ENCODE peak calls at places on chromosomes 11 and 22, in eight cellular contexts. K, V, Q, P, X, C, I and A are unnamed samples.

GRCh38 chr11:9990221-9990973 is 303.6 kb downstream of the SBF2 start:
- DNase-seq in V (no peak), K (no peak), C (peak), X (no peak), I (peak), Q (no peak), P (peak), A (no peak)

GRCh38 chr11:76251576-76251975 is 45.3 kb upstream of the WNT11 start:
- DNase-seq in K (no peak), X (peak), V (no peak), I (no peak), C (no peak), Q (no peak), P (no peak), A (no peak)

GRCh38 chr11:62498492-62499286 is 47.9 kb downstream of the AHNAK start:
- DNase-seq in C (no peak), K (no peak), P (no peak), Q (no peak), V (no peak), I (peak), X (no peak), A (no peak)

GRCh38 chr11:94868468-94868867 is 100.3 kb downstream of the AMOTL1 start:
- DNase-seq in P (no peak), V (no peak), K (no peak), X (no peak), Q (no peak), I (no peak), C (no peak), A (no peak)

GRCh38 chr11:945986-946385 is 20.3 kb downstream of the AP2A2 start:
- DNase-seq in P (peak), V (no peak), X (no peak), I (peak), Q (no peak), C (no peak), K (no peak), A (no peak)

GRCh38 chr11:65927904-65928397 is 8.7 kb downstream of the DRAP1 start:
- DNase-seq in C (no peak), P (no peak), I (no peak), Q (no peak), V (no peak), K (peak), X (peak), A (no peak)

GRCh38 chr22:19070397-19071169 is 51.6 kb downstream of the DGCR2 start:
- DNase-seq in Q (no peak), P (no peak), I (no peak), V (peak), C (no peak), K (no peak), X (no peak), A (no peak)

GRCh38 chr11:14454861-14455632 is 44.6 kb downstream of the COPB1 start:
- DNase-seq in X (no peak), K (peak), C (peak), V (no peak), I (peak), P (peak), Q (no peak), A (no peak)

GRCh38 chr11:10118830-10119229 is 175.2 kb downstream of the SBF2 start:
- DNase-seq in V (no peak), C (no peak), X (no peak), P (no peak), K (no peak), Q (no peak), I (no peak), A (no peak)

GRCh38 chr11:83191491-83191890 is 2.0 kb upstream of the ANKRD42 start:
- DNase-seq in X (no peak), K (no peak), C (no peak), I (no peak), P (no peak), V (no peak), Q (no peak), A (no peak)

GRCh38 chr11:14094481-14095037 is 132.0 kb downstream of the SPON1 start:
- DNase-seq in C (no peak), V (no peak), Q (no peak), I (no peak), K (no peak), P (no peak), X (no peak), A (no peak)

GRCh38 chr11:64250875-64251721 is at the start of gene PLCB3:
- DNase-seq in K (peak), Q (no peak), C (no peak), X (peak), I (no peak), V (no peak), P (no peak), A (no peak)

GRCh38 chr11:57425565-57426438 is 1.1 kb downstream of the SLC43A3 start:
- DNase-seq in X (peak), C (peak), Q (peak), K (no peak), V (peak), I (no peak), P (no peak), A (peak)

GRCh38 chr11:58656348-58656747 is 33.9 kb downstream of the CNTF start:
- DNase-seq in V (no peak), C (no peak), K (no peak), I (no peak), Q (no peak), X (no peak), P (no peak), A (no peak)

GRCh38 chr11:126391286-126391954 is 35.9 kb downstream of the ST3GAL4 start:
- DNase-seq in I (no peak), Q (no peak), X (no peak), V (no peak), C (no peak), P (no peak), K (no peak), A (no peak)

GRCh38 chr11:124812876-124813275 is 12.7 kb upstream of the MSANTD2 start:
- DNase-seq in Q (no peak), P (no peak), X (no peak), C (no peak), V (no peak), K (no peak), I (no peak), A (no peak)

GRCh38 chr11:125512106-125512505 is 16.0 kb upstream of the FEZ1 start:
- DNase-seq in I (no peak), Q (no peak), X (no peak), K (no peak), C (no peak), V (no peak), P (no peak), A (no peak)

GRCh38 chr11:45722144-45722543 is 56.7 kb upstream of the CHST1 start:
- DNase-seq in I (no peak), Q (no peak), V (no peak), X (no peak), C (no peak), P (peak), K (peak), A (no peak)

GRCh38 chr11:88411265-88411664 is 73.7 kb upstream of the CTSC start:
- DNase-seq in C (peak), P (no peak), K (no peak), V (no peak), I (no peak), Q (no peak), X (no peak), A (no peak)

GRCh38 chr11:66081505-66081904 is 11.4 kb downstream of the PACS1 start:
- DNase-seq in C (no peak), Q (peak), X (peak), I (no peak), P (no peak), K (peak), V (peak), A (no peak)

GRCh38 chr11:98047647-98048046 is 973.1 kb upstream of the CNTN5 start:
- DNase-seq in K (no peak), P (no peak), V (no peak), Q (no peak), I (no peak), X (no peak), C (no peak), A (no peak)

GRCh38 chr11:58913685-58914084 is 25.6 kb upstream of the GLYATL1 start:
- DNase-seq in K (no peak), X (no peak), C (no peak), Q (no peak), I (no peak), P (no peak), V (no peak), A (no peak)

GRCh38 chr11:32168924-32169323 is 78.0 kb downstream of the RCN1 start:
- DNase-seq in P (no peak), X (no peak), C (no peak), V (no peak), I (no peak), K (no peak), Q (no peak), A (no peak)

GRCh38 chr11:104879514-104880190 is 18.6 kb downstream of the CASP12 start:
- DNase-seq in I (no peak), C (no peak), K (no peak), Q (no peak), P (no peak), V (no peak), X (no peak), A (no peak)

GRCh38 chr11:119671561-119672015 is 57.4 kb downstream of the NECTIN1 start:
- DNase-seq in X (no peak), I (no peak), K (no peak), C (peak), P (no peak), V (no peak), Q (no peak), A (peak)

GRCh38 chr22:26322179-26322905 is 106.7 kb upstream of the ASPHD2 start:
- DNase-seq in X (no peak), C (peak), K (no peak), Q (no peak), P (no peak), I (no peak), V (no peak), A (no peak)

GRCh38 chr22:38304526-38304925 is 12.7 kb downstream of the CSNK1E start:
- DNase-seq in X (no peak), P (no peak), C (no peak), I (no peak), Q (no peak), K (no peak), V (no peak), A (no peak)

GRCh38 chr11:70319694-70320093 is 49.2 kb downstream of the PPFIA1 start:
- DNase-seq in P (no peak), C (no peak), I (no peak), X (no peak), V (no peak), Q (no peak), K (no peak), A (no peak)

GRCh38 chr11:125348704-125349635 is 147.1 kb downstream of the FEZ1 start:
- DNase-seq in K (peak), P (peak), X (peak), I (peak), C (peak), V (no peak), Q (no peak), A (peak)

GRCh38 chr11:75313457-75314272 is 37.8 kb downstream of the ARRB1 start:
- DNase-seq in V (no peak), I (no peak), X (no peak), C (peak), P (no peak), Q (no peak), K (peak), A (peak)

GRCh38 chr11:61071208-61071681 is 31.0 kb upstream of the CD5 start:
- DNase-seq in V (no peak), C (no peak), I (no peak), K (no peak), Q (no peak), P (no peak), X (no peak), A (no peak)

GRCh38 chr11:19714387-19715363 is 2.0 kb downstream of the NAV2 start:
- DNase-seq in X (peak), V (no peak), K (peak), C (peak), I (no peak), P (peak), Q (peak), A (peak)

GRCh38 chr22:30212363-30212995 is 34.1 kb downstream of the LIF start:
- DNase-seq in I (peak), V (no peak), C (peak), X (peak), Q (peak), K (no peak), P (peak), A (peak)

GRCh38 chr11:122101625-122102291 is 14.3 kb downstream of the BLID start:
- DNase-seq in K (no peak), V (peak), P (no peak), I (peak), Q (peak), C (peak), X (peak), A (peak)

GRCh38 chr22:49296561-49296960 is 531.1 kb downstream of the BRD1 start:
- DNase-seq in X (no peak), C (no peak), I (no peak), Q (peak), V (peak), K (no peak), P (no peak), A (no peak)

GRCh38 chr22:20174785-20175596 is 24.1 kb upstream of the CCDC188 start:
- DNase-seq in P (no peak), K (peak), V (no peak), Q (no peak), C (peak), I (no peak), X (no peak), A (no peak)

GRCh38 chr11:84894666-84895065 is 732.5 kb downstream of the DLG2 start:
- DNase-seq in K (no peak), I (no peak), P (no peak), X (no peak), C (no peak), V (no peak), Q (no peak), A (no peak)

GRCh38 chr11:118882489-118882888 is 1.2 kb upstream of the CXCR5 start:
- DNase-seq in Q (no peak), X (no peak), V (no peak), P (no peak), C (no peak), K (no peak), I (no peak), A (no peak)

DNA sequence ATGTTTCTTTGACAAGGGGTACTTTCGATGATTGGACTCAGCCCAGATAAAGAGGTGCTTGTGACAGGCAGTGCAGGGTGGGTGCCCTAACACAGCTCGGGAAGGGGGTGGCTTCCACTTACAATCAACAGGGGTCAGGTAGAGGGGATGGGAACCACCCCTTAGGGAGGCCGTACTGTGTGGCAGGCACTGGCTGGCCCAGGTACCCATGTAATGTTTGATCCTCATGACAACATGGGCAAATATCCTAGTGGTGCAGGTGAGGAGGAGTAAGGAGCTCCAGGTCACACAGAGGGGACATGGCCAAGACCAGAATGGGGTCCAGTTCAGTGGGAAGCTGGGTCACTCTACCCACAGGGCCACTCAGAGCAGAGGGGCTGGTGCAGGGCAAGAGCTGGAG is 3.1 kb downstream of the APOL4 start:
- DNase-seq in V (no peak), C (no peak), Q (no peak), K (no peak), X (no peak), I (no peak), P (no peak), A (no peak)
- H3K27ac ChIP-seq in V (no peak), C (no peak), Q (no peak), K (peak), X (no peak), I (no peak), P (no peak), A (no peak)

GRCh38 chr22:31970490-31971444 is 26.4 kb downstream of the YWHAH start:
- DNase-seq in Q (peak), K (peak), I (peak), X (peak), V (peak), C (peak), P (peak), A (peak)
- TF ChIP-seq POLR2A in Q (no peak), K (no peak), I (no peak), X (no peak), V (no peak), C (no peak), P (no peak), A (no peak)

DNA sequence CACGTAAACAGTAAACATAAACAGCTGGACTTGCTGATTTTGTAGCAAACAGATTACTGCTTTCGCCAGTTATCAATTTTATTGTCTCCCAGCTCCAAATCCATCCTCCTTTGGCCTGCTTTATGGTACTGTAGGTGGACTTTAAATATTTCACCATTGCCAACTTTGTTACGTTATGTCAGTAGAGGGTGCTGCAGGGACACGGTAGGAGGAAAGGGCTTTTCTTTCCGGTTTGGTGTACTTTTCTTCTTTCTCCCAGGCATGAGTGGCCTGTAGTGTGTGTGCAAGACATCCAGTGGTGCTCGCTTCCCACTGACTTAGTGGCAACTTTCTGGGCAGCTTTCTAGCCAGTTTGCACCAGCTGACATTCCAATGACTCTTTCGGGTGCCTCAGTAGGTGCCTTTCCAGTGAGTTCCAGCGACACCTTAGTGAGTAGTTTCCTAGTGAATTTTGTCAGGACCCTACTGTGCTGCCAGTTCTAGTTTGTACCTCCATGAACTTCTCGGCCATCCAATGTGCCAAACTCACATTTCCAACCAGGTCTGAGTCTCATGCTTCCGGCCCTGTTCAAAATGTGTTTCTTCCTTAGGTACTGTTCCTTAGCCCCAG is 267.6 kb upstream of the TENM4 start:
- DNase-seq in C (peak), Q (no peak), V (no peak), K (no peak), P (peak), X (no peak), I (peak), A (no peak)
- TF ChIP-seq CTCF in C (peak), Q (no peak), V (no peak), K (no peak), P (peak), X (peak), I (peak), A (no peak)

GRCh38 chr11:115201121-115201792 is 303.0 kb downstream of the CADM1 start:
- DNase-seq in C (peak), V (no peak), K (no peak), X (no peak), P (no peak), Q (no peak), I (no peak), A (no peak)
- H3K27ac ChIP-seq in C (peak), V (no peak), K (no peak), X (no peak), P (no peak), Q (no peak), I (no peak), A (no peak)

DNA sequence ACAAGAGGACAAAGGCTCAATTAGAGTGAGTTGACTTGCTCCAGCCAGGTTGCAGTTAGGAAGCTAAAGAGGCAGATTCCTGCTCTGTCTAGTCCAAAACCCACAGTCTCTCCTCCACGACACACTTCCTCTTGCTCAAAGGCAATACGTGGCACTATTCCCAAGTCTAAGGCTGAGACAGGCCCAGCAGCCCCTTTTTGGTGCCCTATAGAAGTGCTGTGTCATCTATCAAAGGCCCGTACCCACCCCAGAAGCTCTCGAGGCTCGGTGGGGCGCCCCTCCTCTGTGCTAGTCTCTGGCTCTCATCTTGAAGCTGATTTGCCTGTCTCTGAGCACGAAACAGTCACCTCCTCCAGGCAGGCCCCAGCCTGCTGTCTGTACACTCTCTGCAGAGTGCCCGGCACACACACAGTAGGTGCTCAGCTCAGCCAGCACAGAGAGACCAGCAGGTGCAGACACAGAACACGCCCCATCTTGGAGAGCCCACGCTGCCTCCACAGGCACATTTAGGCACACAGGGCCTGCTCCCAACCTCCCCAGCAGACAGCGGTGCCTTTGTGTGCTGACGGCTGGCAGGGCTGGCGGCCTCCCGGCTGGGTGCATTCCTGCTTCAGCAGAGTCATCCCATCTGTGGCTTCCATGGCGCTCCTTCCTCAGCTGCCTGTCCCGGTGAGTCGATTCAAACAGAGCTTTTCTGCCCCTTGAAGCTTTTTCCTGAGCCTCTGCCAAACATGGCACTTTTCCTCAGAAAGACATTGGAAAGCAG is 52.7 kb downstream of the MYH9 start:
- DNase-seq in V (no peak), X (peak), P (no peak), K (peak), I (no peak), Q (peak), C (peak), A (no peak)
- TF ChIP-seq POLR2A in V (no peak), X (no peak), P (no peak), K (no peak), I (no peak), Q (no peak), C (no peak), A (no peak)

GRCh38 chr11:107591098-107591445 is at the start of gene ELMOD1:
- DNase-seq in I (peak), V (no peak), Q (no peak), K (peak), C (peak), X (peak), P (peak), A (no peak)
- TF ChIP-seq CTCF in I (no peak), V (no peak), Q (no peak), K (peak), C (peak), X (no peak), P (no peak), A (no peak)

GRCh38 chr22:40363059-40363458 is 7.3 kb upstream of the SGSM3 start:
- DNase-seq in C (peak), Q (no peak), V (no peak), K (no peak), P (no peak), X (no peak), I (no peak), A (no peak)

GRCh38 chr22:40368016-40368415 is 2.4 kb upstream of the SGSM3 start:
- DNase-seq in I (no peak), X (no peak), K (no peak), V (no peak), P (no peak), C (no peak), Q (no peak), A (no peak)

GRCh38 chr22:40364431-40364830 is 6.0 kb upstream of the SGSM3 start:
- DNase-seq in P (no peak), V (no peak), K (no peak), I (no peak), Q (no peak), C (no peak), X (no peak), A (no peak)

DNA sequence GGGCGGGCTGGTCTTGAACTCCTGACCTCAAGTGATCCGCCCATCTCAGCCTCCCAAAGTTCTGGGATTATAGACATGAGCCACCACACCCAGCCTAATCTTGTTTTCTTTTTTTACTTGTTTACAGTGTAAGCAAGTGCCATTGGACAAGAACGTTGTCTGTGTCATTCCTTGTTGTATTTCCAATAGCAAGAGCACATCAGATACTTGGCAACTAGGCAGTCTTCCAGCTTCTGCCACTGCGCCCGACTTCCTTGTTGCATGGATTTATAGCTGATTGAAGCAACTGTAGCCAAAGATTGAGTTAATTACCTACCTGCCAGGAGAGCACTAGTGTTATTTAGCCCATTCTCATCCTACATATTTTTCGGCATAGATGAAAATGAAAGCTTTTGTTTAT is 3.1 kb upstream of the SGSM3 start:
- DNase-seq in V (no peak), P (no peak), Q (peak), C (no peak), K (no peak), X (no peak), I (no peak), A (no peak)
- H3K27ac ChIP-seq in V (no peak), P (no peak), Q (peak), C (no peak), K (no peak), X (peak), I (no peak), A (no peak)

GRCh38 chr22:35642305-35642741 is 5.9 kb upstream of the APOL6 start:
- DNase-seq in C (peak), P (no peak), K (no peak), Q (no peak), I (peak), V (no peak), X (no peak), A (no peak)
- TF ChIP-seq POLR2A in C (no peak), P (no peak), K (no peak), Q (no peak), I (no peak), V (no peak), X (no peak), A (no peak)